ENCODE peak calls at places on chromosomes 4 and X, in eight cellular contexts. I is MCF 10A; G is CD4-positive, alpha-beta T cell; Y is left lung; H is H9; M is brain microvascular endothelial cell; A is WERI-Rb-1; R is right atrium auricular region. J is an unnamed sample.

GRCh38 chrX:16204538-16204937 is 37.3 kb downstream of the MAGEB17 start:
- DNase-seq in I (no peak), R (no peak), A (no peak), H (no peak), M (no peak), G (no peak), Y (no peak), J (no peak)

GRCh38 chr4:10051536-10052135 is 30.3 kb upstream of the SLC2A9 start:
- DNase-seq in A (peak; percentile 92), H (no peak), Y (no peak), M (no peak), I (no peak), R (no peak), G (no peak), J (no peak)

GRCh38 chr4:38609614-38610013 is 54.4 kb upstream of the KLF3 start:
- DNase-seq in G (no peak), Y (no peak), M (no peak), R (peak; percentile 55), A (no peak), I (no peak), H (peak; percentile 31), J (no peak)

GRCh38 chrX:115539841-115540240 is 21.1 kb upstream of the PLS3 start:
- DNase-seq in H (no peak), I (no peak), M (peak; percentile 14), R (no peak), A (no peak), G (no peak), Y (no peak), J (no peak)

GRCh38 chrX:53247928-53248327 is 22.9 kb upstream of the KDM5C start:
- DNase-seq in R (no peak), M (no peak), H (no peak), G (no peak), A (no peak), I (no peak), Y (no peak), J (no peak)

GRCh38 chr4:6943012-6943869 is 33.6 kb downstream of the TBC1D14 start:
- DNase-seq in H (no peak), Y (no peak), A (no peak), R (no peak), I (no peak), G (no peak), M (no peak), J (no peak)

GRCh38 chr4:174394915-174395314 is 111.2 kb downstream of the CEP44 start:
- DNase-seq in M (no peak), A (no peak), I (peak; percentile 48), R (no peak), H (no peak), G (no peak), Y (no peak), J (no peak)

GRCh38 chrX:129759576-129760061 is 20.1 kb upstream of the SASH3 start:
- DNase-seq in H (no peak), M (peak; percentile 57), R (no peak), I (peak; percentile 23), Y (peak; percentile 72), A (no peak), G (no peak), J (no peak)

GRCh38 chr4:48360285-48360965 is 19.1 kb downstream of the SLAIN2 start:
- DNase-seq in M (peak; percentile 85), A (no peak), H (no peak), I (peak; percentile 59), Y (no peak), R (no peak), G (no peak), J (no peak)

GRCh38 chrX:103779156-103779555 is 2.5 kb downstream of the PLP1 start:
- DNase-seq in G (no peak), R (peak; percentile 55), M (peak; percentile 29), H (peak; percentile 8), A (no peak), I (no peak), Y (no peak), J (no peak)

GRCh38 chr4:79088991-79089705 is 149.9 kb upstream of the PAQR3 start:
- DNase-seq in I (no peak), G (no peak), A (no peak), H (no peak), Y (no peak), M (no peak), R (no peak), J (no peak)

GRCh38 chr4:180828455-180829018 is 1414.7 kb upstream of the TENM3 start:
- DNase-seq in H (no peak), A (peak; percentile 37), R (no peak), Y (no peak), M (peak; percentile 76), G (no peak), I (peak; percentile 71), J (no peak)

GRCh38 chr4:152357206-152357605 is 178.7 kb downstream of the FBXW7 start:
- DNase-seq in G (no peak), A (no peak), R (no peak), M (peak; percentile 61), Y (peak; percentile 66), I (peak; percentile 66), H (no peak), J (no peak)

GRCh38 chr4:27006247-27006603 is 145.6 kb downstream of the STIM2 start:
- DNase-seq in Y (no peak), M (no peak), I (no peak), A (no peak), G (no peak), H (no peak), R (no peak), J (no peak)

GRCh38 chr4:27005512-27006246 is 145.0 kb downstream of the STIM2 start:
- DNase-seq in G (no peak), H (no peak), M (peak; percentile 32), I (peak; percentile 67), R (no peak), Y (no peak), A (peak; percentile 35), J (no peak)

GRCh38 chr4:27000820-27001219 is 140.2 kb downstream of the STIM2 start:
- DNase-seq in G (no peak), Y (no peak), A (peak; percentile 25), R (no peak), I (peak; percentile 23), M (no peak), H (no peak), J (no peak)

GRCh38 chr4:27001398-27002164 is 140.9 kb downstream of the STIM2 start:
- DNase-seq in Y (no peak), R (no peak), A (no peak), I (no peak), G (no peak), H (no peak), M (no peak), J (no peak)

DNA sequence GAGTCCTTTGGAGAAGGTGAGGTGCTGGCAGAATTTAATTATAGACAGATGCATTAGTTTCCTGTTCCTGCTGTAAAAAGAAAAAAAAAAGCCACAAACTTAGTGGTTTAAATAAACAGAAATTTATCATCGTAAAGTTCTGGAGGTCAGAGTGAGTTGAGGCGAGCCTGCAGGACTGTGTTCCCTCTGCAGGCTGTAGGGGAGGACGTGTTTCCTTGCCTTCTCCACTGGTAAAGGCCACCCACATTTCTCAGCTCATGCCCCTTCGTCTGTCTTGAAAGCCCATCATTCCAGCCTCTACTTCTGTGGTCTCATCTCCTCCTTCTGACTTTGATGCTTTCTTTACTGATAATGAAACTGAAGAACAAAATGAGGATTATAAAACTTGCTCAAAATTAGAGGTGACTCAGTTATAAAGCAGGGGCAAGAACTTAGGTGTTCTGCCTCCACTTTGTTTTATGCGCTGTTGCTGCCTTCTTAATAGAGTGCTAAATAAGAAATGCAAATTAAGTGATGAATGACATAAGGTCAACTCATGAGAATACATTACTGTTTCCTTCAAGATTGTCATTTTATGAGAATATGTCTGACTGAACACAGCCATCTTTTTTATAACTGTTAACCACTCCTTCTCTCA is 143.1 kb downstream of the STIM2 start:
- DNase-seq in R (no peak), Y (no peak), I (no peak), G (no peak), M (peak; percentile 24), A (no peak), H (no peak), J (no peak)
- TF ChIP-seq CTCF in R (no peak), Y (no peak), I (no peak), G (no peak), M (peak; percentile 43), A (no peak), H (no peak), J (no peak)

GRCh38 chr4:183078634-183079033 is 20.4 kb upstream of the WWC2 start:
- DNase-seq in H (peak; percentile 47), Y (no peak), I (no peak), M (no peak), R (no peak), G (no peak), A (no peak), J (no peak)

GRCh38 chr4:183071222-183071621 is 27.8 kb upstream of the WWC2 start:
- DNase-seq in I (no peak), H (no peak), R (no peak), A (no peak), Y (no peak), G (no peak), M (no peak), J (no peak)

GRCh38 chr4:183072181-183072580 is 26.9 kb upstream of the WWC2 start:
- DNase-seq in M (no peak), Y (no peak), G (no peak), A (no peak), R (no peak), H (no peak), I (no peak), J (no peak)

GRCh38 chr4:183074288-183074990 is 24.6 kb upstream of the WWC2 start:
- DNase-seq in A (no peak), I (no peak), H (peak; percentile 36), G (no peak), R (no peak), M (no peak), Y (no peak), J (no peak)

DNA sequence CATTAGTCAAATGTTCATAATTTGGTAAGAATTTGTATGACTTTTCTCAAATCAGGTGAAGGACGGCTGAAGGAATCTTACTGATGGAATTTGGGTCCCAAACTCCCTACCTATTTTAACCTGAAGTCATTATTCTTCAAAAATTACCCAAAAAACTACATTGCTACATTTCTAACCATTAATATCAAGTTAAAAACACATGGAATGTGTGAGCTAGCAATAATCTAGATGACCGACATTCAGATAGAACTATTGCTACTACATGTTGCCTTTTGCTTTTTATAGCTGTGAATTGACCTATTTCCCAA is 25.3 kb upstream of the WWC2 start:
- DNase-seq in A (no peak), H (no peak), R (no peak), Y (no peak), M (no peak), I (no peak), G (no peak), J (no peak)
- TF ChIP-seq CTCF in A (no peak), H (no peak), R (peak; percentile 39), Y (no peak), M (no peak), I (no peak), G (no peak), J (no peak)

GRCh38 chr4:158768577-158769174 is at the start of gene FNIP2:
- DNase-seq in R (peak; percentile 82), Y (peak; percentile 85), H (peak; percentile 78), M (peak; percentile 53), I (peak; percentile 69), A (peak; percentile 90), G (peak; percentile 49), J (peak; percentile 92)
- TF ChIP-seq CTCF in R (no peak), Y (no peak), H (no peak), M (no peak), I (no peak), A (no peak), G (no peak), J (no peak)

DNA sequence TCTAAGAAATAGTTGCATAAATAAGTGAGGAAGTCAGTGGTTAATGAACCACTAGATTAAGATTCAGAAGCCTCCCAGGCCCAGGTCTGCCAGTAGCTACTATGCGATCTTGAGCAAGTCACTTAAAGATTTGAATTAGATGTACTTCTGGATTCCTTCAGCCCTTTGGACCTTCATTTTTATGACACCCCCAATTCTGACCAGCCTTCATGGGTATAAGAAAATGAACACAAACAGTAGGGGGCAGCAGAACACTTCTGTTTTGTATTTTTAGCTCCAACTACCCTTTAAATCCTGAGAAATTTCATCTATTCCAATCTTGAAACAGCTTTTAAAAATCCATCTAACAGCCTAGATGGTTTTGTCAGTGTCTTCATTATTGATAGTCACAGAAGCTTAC is 19.0 kb downstream of the TMEM47 start:
- DNase-seq in H (no peak), R (no peak), M (no peak), I (peak; percentile 57), Y (no peak), A (peak; percentile 9), G (no peak), J (no peak)
- TF ChIP-seq CTCF in H (peak; percentile 74), R (peak; percentile 69), M (peak; percentile 38), I (peak; percentile 66), Y (peak; percentile 21), A (peak; percentile 20), G (no peak), J (peak; percentile 45)

J was measured in sigmoid colon.